ENCODE peak calls at places on chromosomes 7 and 10, in five cellular contexts. F is NCI-H460; L is stimulated activated CD4-positive, alpha-beta T cell treated with anti-CD3 and anti-CD28 coated beads, Interleukin-1b, Interleukin-23, amount 100 ng/mL, for 4 hours; V is HuH-7; R is AG08395. P is an unnamed sample.

GRCh38 chr7:30914611-30915601 is 3.3 kb downstream of the AQP1 start:
- DNase-seq in F (peak; percentile 22), L (no peak), V (no peak), R (peak; percentile 88), P (no peak)

GRCh38 chr7:74032191-74032490 is 4.2 kb downstream of the ELN start:
- DNase-seq in F (no peak), L (no peak), V (no peak), R (peak; percentile 88), P (peak; percentile 53)

GRCh38 chr10:92164024-92164423 is 126.9 kb downstream of the CPEB3 start:
- DNase-seq in F (no peak), L (no peak), V (no peak), R (no peak), P (no peak)

GRCh38 chr10:66788142-66788541 is 137.7 kb upstream of the LRRTM3 start:
- DNase-seq in F (no peak), L (no peak), V (no peak), R (no peak), P (no peak)

GRCh38 chr7:99184468-99185225 is 23.3 kb downstream of the KPNA7 start:
- DNase-seq in F (no peak), L (no peak), V (no peak), R (no peak), P (no peak)

GRCh38 chr10:26557641-26558014 is 119.5 kb downstream of the APBB1IP start:
- DNase-seq in F (no peak), L (no peak), V (no peak), R (peak; percentile 26), P (no peak)

GRCh38 chr7:111256391-111256790 is 165.5 kb downstream of the LRRN3 start:
- DNase-seq in F (no peak), L (no peak), V (no peak), R (no peak), P (no peak)

GRCh38 chr7:98619450-98620321 is 2.6 kb downstream of the NPTX2 start:
- DNase-seq in F (no peak), L (no peak), V (peak; percentile 73), R (peak; percentile 55), P (no peak)

GRCh38 chr10:126872768-126873167 is 32.5 kb upstream of the DOCK1 start:
- DNase-seq in F (no peak), L (no peak), V (no peak), R (peak; percentile 26), P (no peak)

GRCh38 chr7:94632338-94633024 is 23.5 kb downstream of the SGCE start:
- DNase-seq in F (no peak), L (no peak), V (no peak), R (peak; percentile 42), P (peak; percentile 29)

GRCh38 chr10:42454313-42454712 is 184.1 kb downstream of the ZNF33B start:
- DNase-seq in F (no peak), L (no peak), V (no peak), R (no peak), P (no peak)

GRCh38 chr7:129327076-129327475 is 102.2 kb downstream of the AHCYL2 start:
- DNase-seq in F (no peak), L (no peak), V (no peak), R (no peak), P (no peak)

GRCh38 chr7:7563269-7563668 is 3.4 kb upstream of the MIOS start:
- DNase-seq in F (no peak), L (no peak), V (no peak), R (no peak), P (no peak)

GRCh38 chr7:99196536-99197288 is 11.2 kb downstream of the KPNA7 start:
- DNase-seq in F (peak; percentile 44), L (no peak), V (no peak), R (peak; percentile 11), P (no peak)

GRCh38 chr10:112969542-112969941 is 19.5 kb downstream of the TCF7L2 start:
- DNase-seq in F (no peak), L (no peak), V (peak; percentile 70), R (no peak), P (no peak)

GRCh38 chr7:44398506-44398905 is 73.1 kb upstream of the CAMK2B start:
- DNase-seq in F (no peak), L (no peak), V (no peak), R (no peak), P (peak; percentile 82)

GRCh38 chr7:127588697-127589482 is 679 bp downstream of the ARF5 start:
- DNase-seq in F (peak; percentile 45), L (peak; percentile 12), V (peak; percentile 90), R (peak; percentile 64), P (peak; percentile 77)

GRCh38 chr7:152180587-152180986 is 155.1 kb downstream of the GALNT11 start:
- DNase-seq in F (no peak), L (no peak), V (no peak), R (no peak), P (no peak)

GRCh38 chr10:91311601-91312000 is 91.1 kb downstream of the PCGF5 start:
- DNase-seq in F (no peak), L (no peak), V (no peak), R (no peak), P (no peak)

GRCh38 chr10:12405342-12406320 is 56.3 kb downstream of the CAMK1D start:
- DNase-seq in F (no peak), L (no peak), V (no peak), R (no peak), P (no peak)

GRCh38 chr10:71762324-71762723 is 11.0 kb downstream of the VSIR start:
- DNase-seq in F (no peak), L (no peak), V (no peak), R (no peak), P (no peak)

GRCh38 chr10:30383366-30383765 is 34.3 kb upstream of the MTPAP start:
- DNase-seq in F (no peak), L (no peak), V (no peak), R (no peak), P (no peak)

GRCh38 chr10:21184216-21184615 is 287.1 kb upstream of the NEBL start:
- DNase-seq in F (no peak), L (no peak), V (no peak), R (no peak), P (no peak)

GRCh38 chr10:104076743-104077160 is 8.9 kb downstream of the COL17A1 start:
- DNase-seq in F (no peak), L (no peak), V (no peak), R (peak; percentile 45), P (peak; percentile 8)

GRCh38 chr7:50412958-50413357 is 37.2 kb downstream of the FIGNL1 start:
- DNase-seq in F (no peak), L (no peak), V (no peak), R (no peak), P (no peak)

GRCh38 chr7:39880556-39880955 is 69.5 kb upstream of the CDK13 start:
- DNase-seq in F (no peak), L (no peak), V (no peak), R (peak; percentile 41), P (no peak)

GRCh38 chr10:122550427-122550826 is 10.1 kb upstream of the DMBT1 start:
- DNase-seq in F (no peak), L (no peak), V (no peak), R (no peak), P (no peak)

GRCh38 chr10:86284355-86285105 is 82.1 kb downstream of the GRID1 start:
- DNase-seq in F (no peak), L (no peak), V (no peak), R (no peak), P (no peak)

GRCh38 chr10:16987129-16987670 is 142.4 kb downstream of the CUBN start:
- DNase-seq in F (no peak), L (no peak), V (no peak), R (peak; percentile 57), P (no peak)

GRCh38 chr7:28661826-28662225 is 249.5 kb downstream of the CREB5 start:
- DNase-seq in F (no peak), L (no peak), V (no peak), R (no peak), P (no peak)

GRCh38 chr10:108358912-108359311 is 1194.4 kb upstream of the SORCS1 start:
- DNase-seq in F (peak; percentile 31), L (no peak), V (no peak), R (peak; percentile 90), P (no peak)

GRCh38 chr7:107405559-107405958 is 64.3 kb upstream of the GPR22 start:
- DNase-seq in F (no peak), L (no peak), V (no peak), R (no peak), P (no peak)

GRCh38 chr10:84329094-84329611 is 764 bp downstream of the CCSER2 start:
- DNase-seq in F (peak; percentile 44), L (peak; percentile 53), V (peak; percentile 34), R (peak; percentile 20), P (peak; percentile 45)

GRCh38 chr7:37504791-37505190 is 56.1 kb upstream of the ELMO1 start:
- DNase-seq in F (no peak), L (no peak), V (no peak), R (no peak), P (no peak)

GRCh38 chr10:118692911-118693310 is 61.9 kb downstream of the CACUL1 start:
- DNase-seq in F (no peak), L (no peak), V (no peak), R (peak; percentile 89), P (no peak)

GRCh38 chr7:130084037-130084875 is 13.9 kb downstream of the KLHDC10 start:
- DNase-seq in F (no peak), L (no peak), V (no peak), R (no peak), P (no peak)

GRCh38 chr10:92946491-92946890 is 98.2 kb downstream of the EXOC6 start:
- DNase-seq in F (no peak), L (no peak), V (no peak), R (no peak), P (no peak)